ENCODE peak calls at places on chromosomes 2 and 18, in six cellular contexts. Y, I, A, F, P and J are unnamed samples.

GRCh38 chr2:184599875-184600227 is 1.5 kb downstream of the ZNF804A start:
- DNase-seq in I (no peak), P (no peak), A (no peak), Y (no peak), F (no peak), J (no peak)

GRCh38 chr2:149422337-149422990 is 92.1 kb downstream of the LYPD6 start:
- DNase-seq in Y (peak; percentile 77), A (peak; percentile 57), P (no peak), I (no peak), F (no peak), J (no peak)

GRCh38 chr18:68699043-68699442 is 15.9 kb downstream of the TMX3 start:
- DNase-seq in F (no peak), Y (no peak), P (no peak), I (no peak), A (peak; percentile 71), J (no peak)

GRCh38 chr2:171688129-171688465 is 828 bp downstream of the DYNC1I2 start:
- DNase-seq in I (no peak), F (no peak), Y (no peak), P (no peak), A (peak; percentile 43), J (no peak)

GRCh38 chr2:227703280-227703732 is 14.5 kb downstream of the SLC19A3 start:
- DNase-seq in P (no peak), A (peak; percentile 48), F (no peak), I (no peak), Y (peak; percentile 74), J (no peak)

GRCh38 chr2:584863-585823 is 92.1 kb downstream of the TMEM18 start:
- DNase-seq in P (no peak), I (no peak), F (no peak), A (no peak), Y (no peak), J (peak; percentile 30)

GRCh38 chr2:108925286-108925685 is 63.7 kb downstream of the EDAR start:
- DNase-seq in I (no peak), Y (no peak), F (no peak), A (no peak), P (no peak), J (peak; percentile 27)

GRCh38 chr2:124533226-124533954 is 508.3 kb downstream of the CNTNAP5 start:
- DNase-seq in I (no peak), F (no peak), Y (no peak), P (no peak), A (no peak), J (no peak)

GRCh38 chr18:5628512-5629255 is 84.9 kb upstream of the EPB41L3 start:
- DNase-seq in I (peak; percentile 71), P (peak; percentile 48), F (peak; percentile 83), Y (peak; percentile 3), A (peak; percentile 11), J (no peak)

GRCh38 chr2:239729681-239730566 is 295.2 kb downstream of the NDUFA10 start:
- DNase-seq in F (peak; percentile 55), I (no peak), A (no peak), Y (no peak), P (no peak), J (no peak)

GRCh38 chr18:35407871-35408481 is 30.8 kb upstream of the ZNF396 start:
- DNase-seq in F (no peak), A (peak; percentile 82), Y (no peak), P (no peak), I (no peak), J (no peak)

GRCh38 chr2:16135196-16135912 is 195.0 kb downstream of the MYCN start:
- DNase-seq in P (no peak), Y (peak; percentile 85), I (no peak), F (no peak), A (no peak), J (no peak)
- TF ChIP-seq CTCF in P (no peak), Y (peak; percentile 58), I (no peak), F (no peak), A (no peak), J (no peak)

DNA sequence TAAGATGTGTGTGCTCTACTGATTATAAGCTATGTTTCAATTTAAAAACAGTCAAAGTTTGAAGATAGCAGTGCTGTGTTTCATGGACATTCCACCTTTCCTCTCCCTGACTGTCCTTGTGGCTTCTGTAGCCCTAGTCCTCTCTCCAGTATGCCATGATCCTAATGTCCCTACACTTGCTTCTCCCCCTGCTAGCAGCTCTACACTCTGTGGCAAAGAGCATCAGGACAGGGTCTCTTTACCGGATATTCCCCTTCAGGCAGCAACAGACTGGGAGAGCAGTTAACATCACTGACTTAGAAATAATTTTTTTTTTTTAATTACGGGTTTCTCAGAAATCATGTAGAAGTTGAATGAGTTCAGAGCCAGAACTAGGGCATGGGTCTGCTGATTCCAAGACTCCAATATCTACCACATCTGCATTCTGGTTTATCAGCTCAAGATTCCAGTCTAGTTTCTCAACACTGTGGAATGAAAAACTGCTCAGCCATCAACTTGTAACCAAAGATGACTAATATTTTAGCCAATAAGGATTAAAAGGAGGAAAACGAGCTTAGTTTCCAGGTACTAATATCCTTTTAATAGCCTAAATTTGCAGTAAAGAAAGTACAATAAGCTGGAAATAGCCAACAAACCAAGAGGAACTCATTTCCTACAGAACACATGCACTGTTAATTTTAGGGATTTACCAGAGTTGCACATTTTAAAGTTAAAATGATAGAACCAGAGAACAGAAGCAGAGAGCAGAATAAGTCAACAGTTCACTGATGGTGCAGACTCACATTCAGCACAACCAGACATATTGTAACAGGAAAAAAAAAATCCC is 45.2 kb downstream of the TMEM131 start:
- DNase-seq in F (no peak), Y (peak; percentile 50), A (peak; percentile 91), I (no peak), P (no peak), J (no peak)
- TF ChIP-seq CTCF in F (no peak), Y (no peak), A (no peak), I (no peak), P (no peak), J (no peak)

GRCh38 chr2:74261204-74261864 is 62.9 kb downstream of the MTHFD2 start:
- DNase-seq in P (no peak), A (peak; percentile 28), I (peak; percentile 41), Y (no peak), F (no peak), J (no peak)
- TF ChIP-seq CTCF in P (peak; percentile 19), A (peak; percentile 53), I (no peak), Y (peak; percentile 67), F (peak; percentile 22), J (no peak)

DNA sequence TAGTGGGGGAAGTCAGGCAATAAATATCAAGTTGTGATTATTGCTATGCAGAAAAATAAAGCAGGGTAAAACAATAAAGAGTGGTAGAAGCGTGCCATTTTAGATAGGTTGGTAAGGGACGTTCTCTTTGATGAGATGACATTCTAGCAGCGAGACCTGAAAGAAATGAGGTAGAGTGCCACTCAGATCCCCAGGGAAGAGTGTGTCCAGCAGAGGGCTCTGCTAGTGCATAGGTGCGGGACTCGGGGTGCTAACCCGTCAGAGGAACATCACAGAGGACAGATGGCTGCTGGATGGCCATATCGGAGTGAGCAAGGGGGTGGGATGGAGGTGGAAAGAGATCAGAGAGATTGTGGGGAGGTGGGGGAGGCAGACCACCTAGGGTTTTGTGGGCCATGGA is 16.3 kb upstream of the GTF2A1L start:
- DNase-seq in I (no peak), A (no peak), Y (no peak), P (no peak), F (no peak), J (no peak)
- TF ChIP-seq CTCF in I (peak; percentile 9), A (peak; percentile 17), Y (peak; percentile 67), P (no peak), F (peak; percentile 36), J (no peak)

DNA sequence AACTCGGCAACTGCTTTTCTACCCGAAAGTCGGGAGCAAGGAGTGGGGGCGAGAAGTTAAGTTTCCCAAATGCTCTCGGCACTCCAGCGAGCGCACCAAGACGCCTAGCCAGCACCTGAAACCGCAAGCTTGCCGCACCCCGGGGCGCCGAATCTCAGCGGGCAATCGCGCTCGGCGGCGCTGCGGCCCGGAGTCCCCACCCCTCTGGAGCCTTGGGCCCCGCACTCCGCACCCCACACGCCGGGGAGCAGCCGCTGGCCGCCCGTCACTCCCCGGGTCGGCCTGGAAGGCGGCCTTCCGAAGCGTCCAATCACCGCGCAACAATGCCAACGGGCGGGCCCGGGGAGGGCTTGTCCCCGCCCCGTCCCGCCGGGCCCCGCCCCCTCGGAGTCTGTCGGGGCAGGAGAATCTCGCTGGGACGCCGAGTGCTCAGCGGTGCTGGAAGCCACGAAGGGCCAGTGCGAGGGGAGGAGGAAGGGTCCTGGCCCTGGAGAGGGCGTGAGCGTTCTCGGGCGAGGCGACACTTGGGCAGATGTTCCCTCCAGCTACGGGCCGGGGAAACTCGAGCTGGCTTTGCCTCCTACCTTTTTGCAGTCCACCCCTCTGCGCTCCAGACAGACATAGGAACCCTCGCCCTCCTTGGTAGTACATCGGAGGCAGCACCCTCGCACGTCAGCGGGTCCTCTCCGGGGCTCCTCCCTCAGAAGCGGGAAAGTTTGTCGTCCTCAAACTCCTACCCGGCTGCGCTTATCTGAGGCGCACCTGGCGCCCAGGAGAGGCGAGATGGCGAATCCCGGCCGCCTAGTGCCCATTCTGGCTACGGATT is 1.1 kb upstream of the ZBTB7C start:
- DNase-seq in Y (peak; percentile 66), F (peak; percentile 97), P (peak; percentile 94), I (peak; percentile 95), A (peak; percentile 69), J (peak; percentile 66)
- TF ChIP-seq CTCF in Y (peak; percentile 21), F (no peak), P (no peak), I (no peak), A (no peak), J (no peak)

DNA sequence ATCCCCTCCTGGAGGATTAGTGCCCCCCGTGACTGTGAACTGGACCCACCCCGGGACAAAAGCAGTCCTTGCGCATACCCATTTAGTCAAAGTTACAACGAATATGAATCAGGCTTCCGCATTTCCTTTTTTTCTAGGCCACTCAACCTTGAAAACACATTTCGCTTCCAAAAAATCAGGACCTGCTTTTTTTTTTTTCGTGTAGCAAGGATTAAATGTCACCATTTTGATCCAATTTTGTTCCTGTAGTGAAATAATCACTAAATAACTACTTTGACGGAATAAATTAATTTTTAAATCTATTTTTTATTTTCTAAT is 466 bp upstream of the FTCDNL1 start:
- DNase-seq in P (peak; percentile 36), I (no peak), Y (no peak), F (peak; percentile 66), A (no peak), J (no peak)
- TF ChIP-seq CTCF in P (no peak), I (peak; percentile 21), Y (no peak), F (no peak), A (no peak), J (peak; percentile 4)

GRCh38 chr2:160407393-160408204 is 86.0 kb downstream of the RBMS1 start:
- DNase-seq in P (peak; percentile 59), Y (no peak), F (peak; percentile 88), A (peak; percentile 74), I (peak; percentile 67), J (peak; percentile 67)
- TF ChIP-seq CTCF in P (no peak), Y (peak; percentile 32), F (peak; percentile 11), A (no peak), I (no peak), J (no peak)

DNA sequence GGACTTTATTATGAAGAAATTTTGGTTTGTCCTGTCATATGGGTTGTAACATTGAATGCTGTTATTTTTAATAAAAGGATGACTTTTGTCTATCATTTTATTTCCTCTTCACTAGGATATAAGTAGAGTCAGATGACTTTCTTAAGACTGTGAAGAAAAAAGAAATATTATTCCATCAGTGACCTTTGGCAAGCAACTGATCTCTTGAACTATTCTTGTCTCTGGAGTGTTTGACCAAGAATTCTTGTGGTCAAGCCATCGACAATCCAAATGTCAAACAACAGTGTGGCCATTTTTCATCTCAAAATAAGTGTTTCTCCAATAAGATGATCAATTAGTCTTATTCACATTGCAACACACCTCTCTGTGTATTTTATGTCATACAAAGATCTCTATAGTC is 24.9 kb downstream of the HOXD1 start:
- DNase-seq in P (no peak), F (no peak), A (no peak), I (no peak), Y (no peak), J (no peak)
- TF ChIP-seq CTCF in P (no peak), F (no peak), A (no peak), I (no peak), Y (no peak), J (no peak)